ENCODE peak calls at places on chromosomes 16 and 17, in seven cellular contexts. One of them, this sample, is unnamed.

GRCh38 chr17:18949566-18949965 is 2.4 kb upstream of the SLC5A10 start:
- DNase-seq in T-helper 1 cell: no peak
- DNase-seq in substantia nigra: no peak
- DNase-seq in AG20443: peak
- DNase-seq in mesendoderm: no peak
- DNase-seq in NCI-H774: no peak
- DNase-seq in activated CD4-positive, CD25-positive, alpha-beta regulatory T cell treated with anti-CD3 and anti-CD28 coated beads, Interleukin-2, amount 50 U/mL, for 16 hours: no peak
- DNase-seq in this sample: no peak

GRCh38 chr17:50507871-50508572 is at the start of gene MYCBPAP:
- DNase-seq in T-helper 1 cell: peak
- DNase-seq in substantia nigra: peak
- DNase-seq in AG20443: peak
- DNase-seq in mesendoderm: peak
- DNase-seq in NCI-H774: peak
- DNase-seq in activated CD4-positive, CD25-positive, alpha-beta regulatory T cell treated with anti-CD3 and anti-CD28 coated beads, Interleukin-2, amount 50 U/mL, for 16 hours: peak
- DNase-seq in this sample: peak

GRCh38 chr17:20120835-20121234 is 111.7 kb downstream of the SPECC1 start:
- DNase-seq in T-helper 1 cell: no peak
- DNase-seq in substantia nigra: no peak
- DNase-seq in AG20443: no peak
- DNase-seq in mesendoderm: no peak
- DNase-seq in NCI-H774: no peak
- DNase-seq in activated CD4-positive, CD25-positive, alpha-beta regulatory T cell treated with anti-CD3 and anti-CD28 coated beads, Interleukin-2, amount 50 U/mL, for 16 hours: no peak
- DNase-seq in this sample: no peak

GRCh38 chr17:74042241-74042640 is 161.2 kb upstream of the RPL38 start:
- DNase-seq in T-helper 1 cell: no peak
- DNase-seq in substantia nigra: no peak
- DNase-seq in AG20443: no peak
- DNase-seq in mesendoderm: no peak
- DNase-seq in NCI-H774: no peak
- DNase-seq in activated CD4-positive, CD25-positive, alpha-beta regulatory T cell treated with anti-CD3 and anti-CD28 coated beads, Interleukin-2, amount 50 U/mL, for 16 hours: no peak
- DNase-seq in this sample: no peak

GRCh38 chr17:3884188-3884587 is 8.7 kb downstream of the CAMKK1 start:
- DNase-seq in T-helper 1 cell: no peak
- DNase-seq in substantia nigra: no peak
- DNase-seq in AG20443: no peak
- DNase-seq in mesendoderm: no peak
- DNase-seq in NCI-H774: no peak
- DNase-seq in activated CD4-positive, CD25-positive, alpha-beta regulatory T cell treated with anti-CD3 and anti-CD28 coated beads, Interleukin-2, amount 50 U/mL, for 16 hours: no peak
- DNase-seq in this sample: no peak

GRCh38 chr17:35568561-35568960 is 7.9 kb upstream of the SLFN14 start:
- DNase-seq in T-helper 1 cell: peak
- DNase-seq in substantia nigra: no peak
- DNase-seq in AG20443: peak
- DNase-seq in mesendoderm: peak
- DNase-seq in NCI-H774: no peak
- DNase-seq in activated CD4-positive, CD25-positive, alpha-beta regulatory T cell treated with anti-CD3 and anti-CD28 coated beads, Interleukin-2, amount 50 U/mL, for 16 hours: no peak
- DNase-seq in this sample: no peak

GRCh38 chr17:70047619-70048018 is 27.4 kb upstream of the KCNJ16 start:
- DNase-seq in T-helper 1 cell: no peak
- DNase-seq in substantia nigra: no peak
- DNase-seq in AG20443: no peak
- DNase-seq in mesendoderm: no peak
- DNase-seq in NCI-H774: no peak
- DNase-seq in activated CD4-positive, CD25-positive, alpha-beta regulatory T cell treated with anti-CD3 and anti-CD28 coated beads, Interleukin-2, amount 50 U/mL, for 16 hours: no peak
- DNase-seq in this sample: no peak

GRCh38 chr17:37180371-37180770 is 195.4 kb upstream of the C17orf78 start:
- DNase-seq in T-helper 1 cell: no peak
- DNase-seq in substantia nigra: no peak
- DNase-seq in AG20443: no peak
- DNase-seq in mesendoderm: no peak
- DNase-seq in NCI-H774: no peak
- DNase-seq in activated CD4-positive, CD25-positive, alpha-beta regulatory T cell treated with anti-CD3 and anti-CD28 coated beads, Interleukin-2, amount 50 U/mL, for 16 hours: no peak
- DNase-seq in this sample: no peak

GRCh38 chr16:84048306-84048705 is 5.7 kb upstream of the SLC38A8 start:
- DNase-seq in T-helper 1 cell: no peak
- DNase-seq in substantia nigra: no peak
- DNase-seq in AG20443: no peak
- DNase-seq in mesendoderm: peak
- DNase-seq in NCI-H774: peak
- DNase-seq in activated CD4-positive, CD25-positive, alpha-beta regulatory T cell treated with anti-CD3 and anti-CD28 coated beads, Interleukin-2, amount 50 U/mL, for 16 hours: no peak
- DNase-seq in this sample: no peak

GRCh38 chr16:27355610-27356009 is 41.8 kb downstream of the IL4R start:
- DNase-seq in T-helper 1 cell: peak
- DNase-seq in substantia nigra: peak
- DNase-seq in AG20443: peak
- DNase-seq in mesendoderm: peak
- DNase-seq in NCI-H774: no peak
- DNase-seq in activated CD4-positive, CD25-positive, alpha-beta regulatory T cell treated with anti-CD3 and anti-CD28 coated beads, Interleukin-2, amount 50 U/mL, for 16 hours: no peak
- DNase-seq in this sample: no peak

GRCh38 chr17:80720624-80721577 is 176.3 kb downstream of the RPTOR start:
- DNase-seq in T-helper 1 cell: peak
- DNase-seq in substantia nigra: no peak
- DNase-seq in AG20443: no peak
- DNase-seq in mesendoderm: peak
- DNase-seq in NCI-H774: no peak
- DNase-seq in activated CD4-positive, CD25-positive, alpha-beta regulatory T cell treated with anti-CD3 and anti-CD28 coated beads, Interleukin-2, amount 50 U/mL, for 16 hours: no peak
- DNase-seq in this sample: no peak

GRCh38 chr17:6465206-6466003 is 21.1 kb downstream of the PIMREG start:
- DNase-seq in T-helper 1 cell: no peak
- DNase-seq in substantia nigra: no peak
- DNase-seq in AG20443: no peak
- DNase-seq in mesendoderm: no peak
- DNase-seq in NCI-H774: no peak
- DNase-seq in activated CD4-positive, CD25-positive, alpha-beta regulatory T cell treated with anti-CD3 and anti-CD28 coated beads, Interleukin-2, amount 50 U/mL, for 16 hours: no peak
- DNase-seq in this sample: no peak

GRCh38 chr17:65855245-65855644 is 293.8 kb upstream of the AXIN2 start:
- DNase-seq in T-helper 1 cell: no peak
- DNase-seq in substantia nigra: no peak
- DNase-seq in AG20443: no peak
- DNase-seq in mesendoderm: peak
- DNase-seq in NCI-H774: no peak
- DNase-seq in activated CD4-positive, CD25-positive, alpha-beta regulatory T cell treated with anti-CD3 and anti-CD28 coated beads, Interleukin-2, amount 50 U/mL, for 16 hours: no peak
- DNase-seq in this sample: no peak

GRCh38 chr17:55210292-55210691 is 54.5 kb upstream of the HLF start:
- DNase-seq in T-helper 1 cell: no peak
- DNase-seq in substantia nigra: no peak
- DNase-seq in AG20443: no peak
- DNase-seq in mesendoderm: no peak
- DNase-seq in NCI-H774: no peak
- DNase-seq in activated CD4-positive, CD25-positive, alpha-beta regulatory T cell treated with anti-CD3 and anti-CD28 coated beads, Interleukin-2, amount 50 U/mL, for 16 hours: no peak
- DNase-seq in this sample: no peak

GRCh38 chr16:14205666-14206065 is 134.5 kb downstream of the MRTFB start:
- DNase-seq in T-helper 1 cell: peak
- DNase-seq in substantia nigra: no peak
- DNase-seq in AG20443: no peak
- DNase-seq in mesendoderm: no peak
- DNase-seq in NCI-H774: no peak
- DNase-seq in activated CD4-positive, CD25-positive, alpha-beta regulatory T cell treated with anti-CD3 and anti-CD28 coated beads, Interleukin-2, amount 50 U/mL, for 16 hours: no peak
- DNase-seq in this sample: no peak

GRCh38 chr17:73782641-73783381 is 138.6 kb upstream of the SDK2 start:
- DNase-seq in T-helper 1 cell: no peak
- DNase-seq in substantia nigra: no peak
- DNase-seq in AG20443: no peak
- DNase-seq in mesendoderm: peak
- DNase-seq in NCI-H774: peak
- DNase-seq in activated CD4-positive, CD25-positive, alpha-beta regulatory T cell treated with anti-CD3 and anti-CD28 coated beads, Interleukin-2, amount 50 U/mL, for 16 hours: no peak
- DNase-seq in this sample: no peak

GRCh38 chr17:43341705-43342600 is 56.8 kb upstream of the ARL4D start:
- DNase-seq in T-helper 1 cell: peak
- DNase-seq in substantia nigra: no peak
- DNase-seq in AG20443: peak
- DNase-seq in mesendoderm: no peak
- DNase-seq in NCI-H774: no peak
- DNase-seq in activated CD4-positive, CD25-positive, alpha-beta regulatory T cell treated with anti-CD3 and anti-CD28 coated beads, Interleukin-2, amount 50 U/mL, for 16 hours: no peak
- DNase-seq in this sample: no peak

GRCh38 chr16:88619859-88620655 is 18.3 kb upstream of the IL17C start:
- DNase-seq in T-helper 1 cell: peak
- DNase-seq in substantia nigra: no peak
- DNase-seq in AG20443: no peak
- DNase-seq in mesendoderm: no peak
- DNase-seq in NCI-H774: no peak
- DNase-seq in activated CD4-positive, CD25-positive, alpha-beta regulatory T cell treated with anti-CD3 and anti-CD28 coated beads, Interleukin-2, amount 50 U/mL, for 16 hours: peak
- DNase-seq in this sample: no peak

GRCh38 chr17:73983623-73984410 is 219.7 kb upstream of the RPL38 start:
- DNase-seq in T-helper 1 cell: no peak
- DNase-seq in substantia nigra: no peak
- DNase-seq in AG20443: no peak
- DNase-seq in mesendoderm: no peak
- DNase-seq in NCI-H774: no peak
- DNase-seq in activated CD4-positive, CD25-positive, alpha-beta regulatory T cell treated with anti-CD3 and anti-CD28 coated beads, Interleukin-2, amount 50 U/mL, for 16 hours: no peak
- DNase-seq in this sample: no peak

GRCh38 chr16:4494746-4495490 is 18.7 kb downstream of the HMOX2 start:
- DNase-seq in T-helper 1 cell: no peak
- DNase-seq in substantia nigra: no peak
- DNase-seq in AG20443: peak
- DNase-seq in mesendoderm: peak
- DNase-seq in NCI-H774: no peak
- DNase-seq in activated CD4-positive, CD25-positive, alpha-beta regulatory T cell treated with anti-CD3 and anti-CD28 coated beads, Interleukin-2, amount 50 U/mL, for 16 hours: no peak
- DNase-seq in this sample: no peak

GRCh38 chr16:8173111-8173644 is 417.1 kb downstream of the TMEM114 start:
- DNase-seq in T-helper 1 cell: peak
- DNase-seq in substantia nigra: peak
- DNase-seq in AG20443: peak
- DNase-seq in mesendoderm: peak
- DNase-seq in NCI-H774: peak
- DNase-seq in activated CD4-positive, CD25-positive, alpha-beta regulatory T cell treated with anti-CD3 and anti-CD28 coated beads, Interleukin-2, amount 50 U/mL, for 16 hours: no peak
- DNase-seq in this sample: peak

GRCh38 chr16:84266451-84266850 is 26.6 kb upstream of the KCNG4 start:
- DNase-seq in T-helper 1 cell: peak
- DNase-seq in substantia nigra: peak
- DNase-seq in AG20443: peak
- DNase-seq in mesendoderm: peak
- DNase-seq in NCI-H774: peak
- DNase-seq in activated CD4-positive, CD25-positive, alpha-beta regulatory T cell treated with anti-CD3 and anti-CD28 coated beads, Interleukin-2, amount 50 U/mL, for 16 hours: no peak
- DNase-seq in this sample: no peak

GRCh38 chr17:14048169-14048568 is 21.1 kb upstream of the COX10 start:
- DNase-seq in T-helper 1 cell: no peak
- DNase-seq in substantia nigra: no peak
- DNase-seq in AG20443: peak
- DNase-seq in mesendoderm: peak
- DNase-seq in NCI-H774: no peak
- DNase-seq in activated CD4-positive, CD25-positive, alpha-beta regulatory T cell treated with anti-CD3 and anti-CD28 coated beads, Interleukin-2, amount 50 U/mL, for 16 hours: no peak
- DNase-seq in this sample: no peak

GRCh38 chr16:85057948-85058347 is 30.4 kb downstream of the KIAA0513 start:
- DNase-seq in T-helper 1 cell: no peak
- DNase-seq in substantia nigra: no peak
- DNase-seq in AG20443: no peak
- DNase-seq in mesendoderm: no peak
- DNase-seq in NCI-H774: no peak
- DNase-seq in activated CD4-positive, CD25-positive, alpha-beta regulatory T cell treated with anti-CD3 and anti-CD28 coated beads, Interleukin-2, amount 50 U/mL, for 16 hours: no peak
- DNase-seq in this sample: no peak

This sample was measured in C1 segment of cervical spinal cord.